ENCODE peak calls at places on chromosome 9, in four cellular contexts. I is lung microvascular endothelial cell, H is ACHN, L is H7. N is an unnamed sample.

GRCh38 chr9:135670721-135671590 is 7.8 kb downstream of the LCN9 start:
- DNase-seq in I (no peak), H (no peak), L (peak), N (no peak)

GRCh38 chr9:114417511-114417910 is 29.7 kb upstream of the AKNA start:
- DNase-seq in I (no peak), H (peak), L (no peak), N (no peak)

GRCh38 chr9:100465270-100465669 is 7.7 kb upstream of the TMEFF1 start:
- DNase-seq in I (no peak), H (no peak), L (no peak), N (no peak)

GRCh38 chr9:125346351-125346750 is 84.7 kb downstream of the GAPVD1 start:
- DNase-seq in I (no peak), H (no peak), L (no peak), N (no peak)

GRCh38 chr9:98226968-98227367 is 28.5 kb downstream of the TBC1D2 start:
- DNase-seq in I (no peak), H (no peak), L (peak), N (no peak)

GRCh38 chr9:13151489-13151888 is 128.0 kb downstream of the MPDZ start:
- DNase-seq in I (no peak), H (no peak), L (no peak), N (no peak)

GRCh38 chr9:94799578-94800264 is 73.2 kb downstream of the AOPEP start:
- DNase-seq in I (peak), H (peak), L (no peak), N (peak)

GRCh38 chr9:12091865-12092527 is 601.2 kb upstream of the TYRP1 start:
- DNase-seq in I (no peak), H (no peak), L (peak), N (peak)

GRCh38 chr9:75548871-75549270 is 341.6 kb upstream of the PCSK5 start:
- DNase-seq in I (no peak), H (no peak), L (no peak), N (no peak)

GRCh38 chr9:121348321-121348720 is 21.7 kb downstream of the STOM start:
- DNase-seq in I (no peak), H (no peak), L (no peak), N (no peak)

GRCh38 chr9:130530932-130531331 is 48.4 kb upstream of the FUBP3 start:
- DNase-seq in I (no peak), H (no peak), L (no peak), N (no peak)

GRCh38 chr9:121599186-121599871 is 52.1 kb upstream of the DAB2IP start:
- DNase-seq in I (no peak), H (peak), L (peak), N (peak)

GRCh38 chr9:126248680-126249079 is 77.9 kb upstream of the MVB12B start:
- DNase-seq in I (no peak), H (peak), L (no peak), N (no peak)

GRCh38 chr9:107929439-107929838 is 439.9 kb upstream of the KLF4 start:
- DNase-seq in I (peak), H (no peak), L (no peak), N (no peak)

N was measured in mesendoderm.